ENCODE peak calls at places on chromosomes 5 and 9, in nine cellular contexts. F is ELR, S is NCI-H1092, M is choroid plexus epithelial cell, N is left ventricle myocardium superior, X is AG04449, T is tibial artery, B is mesendoderm, P is H1. Z is an unnamed sample.
A peak's percentile ranks its signal among the peaks of the same experiment; 100 is the strongest.

GRCh38 chr9:13957089-13957488 is 356.9 kb downstream of the NFIB start:
- DNase-seq in X (no peak), N (no peak), F (no peak), M (no peak), T (no peak), P (no peak), S (no peak), B (no peak), Z (no peak)

GRCh38 chr9:129482521-129483466 is 138.1 kb downstream of the C9orf50 start:
- DNase-seq in X (no peak), F (peak; percentile 93), M (peak; percentile 92), N (peak; percentile 86), S (peak; percentile 73), P (no peak), B (peak; percentile 89), T (peak; percentile 94), Z (peak; percentile 89)

GRCh38 chr9:35791321-35791921 is at the start of gene NPR2:
- DNase-seq in N (peak; percentile 79), X (no peak), M (peak; percentile 30), T (peak; percentile 35), P (no peak), B (peak; percentile 43), S (no peak), F (peak; percentile 61), Z (peak; percentile 62)

GRCh38 chr5:173534664-173535063 is 81.8 kb downstream of the BOD1 start:
- DNase-seq in N (no peak), B (no peak), T (no peak), X (no peak), F (no peak), P (no peak), M (peak; percentile 45), S (no peak), Z (no peak)

GRCh38 chr5:180646963-180647305 is 2.5 kb downstream of the FLT4 start:
- DNase-seq in S (no peak), P (no peak), N (peak; percentile 6), M (no peak), B (no peak), F (no peak), X (no peak), T (no peak), Z (no peak)

GRCh38 chr5:73997936-73998335 is 371.9 kb downstream of the ARHGEF28 start:
- DNase-seq in B (no peak), P (no peak), F (peak; percentile 8), S (no peak), N (no peak), X (no peak), T (no peak), M (peak; percentile 9), Z (no peak)

GRCh38 chr5:113546711-113547159 is 33.2 kb downstream of the YTHDC2 start:
- DNase-seq in T (no peak), B (no peak), N (no peak), S (no peak), F (peak; percentile 72), P (no peak), M (peak; percentile 69), X (peak; percentile 31), Z (no peak)

GRCh38 chr9:70921126-70921525 is 200.3 kb downstream of the TRPM3 start:
- DNase-seq in F (peak; percentile 76), M (peak; percentile 64), S (no peak), T (no peak), X (no peak), N (no peak), B (peak; percentile 64), P (no peak), Z (peak; percentile 28)

GRCh38 chr9:110977259-110977709 is 61.0 kb downstream of the LPAR1 start:
- DNase-seq in F (peak; percentile 93), B (no peak), T (no peak), S (no peak), M (peak; percentile 82), P (no peak), N (no peak), X (no peak), Z (no peak)

GRCh38 chr5:154456540-154456939 is 10.7 kb downstream of the SAP30L start:
- DNase-seq in S (no peak), X (no peak), T (no peak), F (no peak), P (no peak), M (no peak), N (no peak), B (no peak), Z (no peak)

GRCh38 chr9:121156263-121156731 is 45.4 kb downstream of the RAB14 start:
- DNase-seq in M (peak; percentile 83), F (peak; percentile 58), N (no peak), S (no peak), T (no peak), B (no peak), X (peak; percentile 59), P (no peak), Z (no peak)

GRCh38 chr9:18881740-18882139 is 151.3 kb downstream of the SAXO1 start:
- DNase-seq in B (no peak), N (no peak), X (no peak), S (no peak), F (no peak), T (no peak), P (no peak), M (no peak), Z (no peak)

GRCh38 chr5:139140631-139141071 is 57.5 kb downstream of the SIL1 start:
- DNase-seq in B (no peak), S (no peak), F (no peak), M (peak; percentile 52), T (peak; percentile 36), N (no peak), X (peak; percentile 10), P (no peak), Z (no peak)

GRCh38 chr9:124475158-124475867 is 25.1 kb downstream of the ADGRD2 start:
- DNase-seq in N (no peak), P (no peak), F (no peak), M (no peak), T (no peak), B (no peak), S (no peak), X (no peak), Z (peak; percentile 9)

GRCh38 chr9:82273121-82273520 is 284.5 kb downstream of the SPATA31D1 start:
- DNase-seq in P (no peak), M (peak; percentile 21), X (no peak), B (no peak), T (no peak), S (no peak), F (peak; percentile 23), N (no peak), Z (no peak)

GRCh38 chr9:85421641-85422040 is 320.1 kb downstream of the AGTPBP1 start:
- DNase-seq in F (no peak), M (no peak), T (no peak), X (no peak), B (no peak), N (no peak), P (no peak), S (no peak), Z (no peak)

GRCh38 chr9:32500768-32501167 is 25.2 kb downstream of the RIGI start:
- DNase-seq in B (no peak), N (no peak), M (peak; percentile 52), S (no peak), P (no peak), T (no peak), F (peak; percentile 82), X (no peak), Z (no peak)

GRCh38 chr9:7370378-7370777 is 429.2 kb downstream of the DMAC1 start:
- DNase-seq in X (no peak), T (no peak), N (no peak), B (no peak), F (no peak), P (no peak), S (no peak), M (no peak), Z (no peak)

GRCh38 chr9:100492952-100493351 is 20.0 kb downstream of the TMEFF1 start:
- DNase-seq in X (no peak), B (no peak), N (no peak), F (peak; percentile 57), S (no peak), T (no peak), P (no peak), M (peak; percentile 38), Z (no peak)

GRCh38 chr9:126055386-126055785 is 271.2 kb upstream of the MVB12B start:
- DNase-seq in N (no peak), X (peak; percentile 5), P (no peak), T (no peak), F (peak; percentile 67), B (no peak), S (no peak), M (peak; percentile 7), Z (no peak)

Z was measured in retina.